ENCODE peak calls at places on chromosomes 16 and 17, in eight cellular contexts. H, T, A, Z, N, G, F and J are unnamed samples.

GRCh38 chr16:51637744-51638100 is 486.7 kb upstream of the SALL1 start:
- DNase-seq in N (no peak), H (no peak), F (no peak), A (no peak), G (peak; percentile 50), T (peak; percentile 17), Z (no peak), J (peak; percentile 53)

GRCh38 chr17:27545562-27546229 is 85.3 kb upstream of the LGALS9 start:
- DNase-seq in T (no peak), A (no peak), N (no peak), Z (no peak), H (no peak), G (peak; percentile 77), F (no peak), J (no peak)

GRCh38 chr16:9297437-9298113 is 206.1 kb downstream of the HAPSTR1 start:
- DNase-seq in N (peak; percentile 45), Z (no peak), H (no peak), F (peak; percentile 75), G (peak; percentile 9), A (no peak), T (no peak), J (peak; percentile 61)

GRCh38 chr17:8856869-8857575 is 10.5 kb downstream of the PIK3R6 start:
- DNase-seq in H (no peak), Z (no peak), T (no peak), G (no peak), A (no peak), N (no peak), F (no peak), J (no peak)

GRCh38 chr17:62703269-62703775 is 75.9 kb downstream of the MRC2 start:
- DNase-seq in N (peak; percentile 70), G (peak; percentile 91), Z (no peak), A (no peak), T (no peak), H (no peak), F (no peak), J (no peak)

GRCh38 chr17:17841620-17842025 is 4.8 kb upstream of the SREBF1 start:
- DNase-seq in N (no peak), A (no peak), Z (no peak), T (no peak), H (no peak), G (peak; percentile 66), F (no peak), J (no peak)

GRCh38 chr17:77555741-77556291 is 402.7 kb upstream of the TNRC6C start:
- DNase-seq in G (peak; percentile 50), A (no peak), Z (no peak), T (peak; percentile 18), F (no peak), H (no peak), N (peak; percentile 34), J (peak; percentile 92)

GRCh38 chr17:49579522-49579921 is 3.9 kb downstream of the NXPH3 start:
- DNase-seq in H (no peak), A (no peak), Z (no peak), F (no peak), T (no peak), N (no peak), G (no peak), J (peak; percentile 44)

GRCh38 chr16:11052080-11052808 is 107.9 kb downstream of the CLEC16A start:
- DNase-seq in G (no peak), T (no peak), N (no peak), F (no peak), A (peak; percentile 22), H (no peak), Z (peak; percentile 19), J (no peak)

GRCh38 chr16:52584354-52584840 is 37.5 kb upstream of the TOX3 start:
- DNase-seq in H (no peak), N (no peak), T (no peak), G (no peak), Z (no peak), A (no peak), F (no peak), J (no peak)

GRCh38 chr17:39772987-39773664 is 35.4 kb downstream of the GRB7 start:
- DNase-seq in A (no peak), F (no peak), Z (no peak), N (no peak), T (no peak), G (no peak), H (no peak), J (no peak)

GRCh38 chr16:83159049-83159448 is 532.3 kb downstream of the CDH13 start:
- DNase-seq in N (no peak), Z (no peak), G (no peak), F (no peak), T (no peak), H (no peak), A (no peak), J (no peak)

GRCh38 chr17:36152639-36153120 is 23.8 kb downstream of the TBC1D3B start:
- DNase-seq in N (peak; percentile 30), Z (peak; percentile 25), T (peak; percentile 18), F (no peak), H (no peak), G (peak; percentile 23), A (no peak), J (no peak)

GRCh38 chr17:6608321-6608720 is 32.2 kb downstream of the KIAA0753 start:
- DNase-seq in H (no peak), G (peak; percentile 72), T (peak; percentile 45), F (no peak), A (no peak), N (peak; percentile 16), Z (no peak), J (no peak)

GRCh38 chr17:67467500-67468481 is 90.7 kb downstream of the PITPNC1 start:
- DNase-seq in N (no peak), A (no peak), Z (no peak), H (no peak), F (no peak), T (no peak), G (no peak), J (peak; percentile 73)

GRCh38 chr17:40648326-40648968 is 829 bp upstream of the SMARCE1 start:
- DNase-seq in N (no peak), Z (peak; percentile 19), A (no peak), T (peak; percentile 11), H (no peak), G (peak; percentile 17), F (peak; percentile 25), J (no peak)

GRCh38 chr17:10845388-10845751 is 7.5 kb upstream of the PIRT start:
- DNase-seq in H (no peak), G (no peak), F (no peak), N (no peak), A (no peak), T (no peak), Z (no peak), J (no peak)

GRCh38 chr17:6035801-6036394 is 34.3 kb upstream of the WSCD1 start:
- DNase-seq in H (no peak), Z (no peak), F (no peak), T (no peak), N (no peak), A (no peak), G (no peak), J (no peak)

GRCh38 chr17:80063815-80064585 is 27.6 kb downstream of the CCDC40 start:
- DNase-seq in F (no peak), N (peak; percentile 83), Z (peak; percentile 92), G (peak; percentile 80), H (no peak), T (peak; percentile 84), A (no peak), J (no peak)

GRCh38 chr17:27878776-27879562 is 14.2 kb downstream of the LYRM9 start:
- DNase-seq in T (no peak), G (no peak), Z (no peak), N (no peak), F (no peak), A (peak; percentile 19), H (no peak), J (peak; percentile 30)

GRCh38 chr16:11743308-11744074 is 834 bp upstream of the TXNDC11 start:
- DNase-seq in H (no peak), F (peak; percentile 14), T (peak; percentile 94), A (peak; percentile 7), G (peak; percentile 41), Z (peak; percentile 75), N (peak; percentile 86), J (peak; percentile 17)

GRCh38 chr17:72467841-72468653 is 347.2 kb downstream of the SOX9 start:
- DNase-seq in G (peak; percentile 40), Z (peak; percentile 75), A (no peak), H (no peak), N (no peak), T (peak; percentile 9), F (no peak), J (no peak)

GRCh38 chr17:19787733-19788357 is 39.7 kb upstream of the ALDH3A1 start:
- DNase-seq in F (no peak), H (no peak), N (no peak), A (no peak), T (no peak), G (no peak), Z (peak; percentile 7), J (no peak)

GRCh38 chr17:19383681-19384470 is 3.1 kb downstream of the MFAP4 start:
- DNase-seq in T (no peak), A (no peak), F (no peak), Z (peak; percentile 23), G (no peak), N (no peak), H (no peak), J (no peak)

GRCh38 chr16:760498-761343 is at the start of gene MSLN:
- DNase-seq in G (peak; percentile 70), F (no peak), Z (no peak), H (no peak), T (no peak), A (no peak), N (peak; percentile 71), J (no peak)

GRCh38 chr16:27547134-27547533 is 2.6 kb downstream of the GTF3C1 start:
- DNase-seq in N (no peak), H (no peak), F (no peak), T (peak; percentile 82), G (peak; percentile 57), A (no peak), Z (peak; percentile 57), J (no peak)

GRCh38 chr17:1455291-1455747 is 713 bp downstream of the CRK start:
- DNase-seq in H (peak; percentile 27), F (peak; percentile 71), T (peak; percentile 68), G (peak; percentile 81), N (peak; percentile 84), Z (peak; percentile 78), A (peak; percentile 13), J (peak; percentile 85)

GRCh38 chr16:77603656-77604055 is 118.7 kb upstream of the NUDT7 start:
- DNase-seq in N (no peak), A (no peak), T (no peak), G (no peak), H (no peak), Z (no peak), F (no peak), J (no peak)

GRCh38 chr16:85554114-85554790 is 58.9 kb upstream of the GSE1 start:
- DNase-seq in G (peak; percentile 94), T (peak; percentile 86), N (peak; percentile 81), H (peak; percentile 29), F (peak; percentile 57), Z (peak; percentile 84), A (peak; percentile 71), J (peak; percentile 82)

GRCh38 chr17:78787444-78787843 is 5.4 kb upstream of the CYTH1 start:
- DNase-seq in N (peak; percentile 78), G (no peak), T (no peak), A (no peak), H (no peak), F (peak; percentile 38), Z (no peak), J (no peak)